ENCODE peak calls at places on chromosomes 6 and 20, in four cellular contexts. A, X, R and N are unnamed samples.

GRCh38 chr6:31573239-31574105 is 1.4 kb downstream of the LTA start:
- DNase-seq in R (no peak), A (no peak), X (no peak), N (no peak)

GRCh38 chr6:161922631-161923119 is 648.8 kb upstream of the AGPAT4 start:
- DNase-seq in X (peak; percentile 77), A (no peak), R (peak; percentile 44), N (peak; percentile 9)

GRCh38 chr20:51586005-51586440 is 43.5 kb upstream of the NFATC2 start:
- DNase-seq in A (no peak), R (no peak), X (no peak), N (no peak)

GRCh38 chr20:33137195-33137594 is 30.8 kb upstream of the BPIFA2 start:
- DNase-seq in A (no peak), X (no peak), R (no peak), N (no peak)

GRCh38 chr20:44324343-44324742 is 12.5 kb upstream of the R3HDML start:
- DNase-seq in X (no peak), R (no peak), A (no peak), N (no peak)

GRCh38 chr6:132228894-132229293 is 172.4 kb downstream of the MOXD1 start:
- DNase-seq in R (no peak), X (no peak), A (no peak), N (no peak)

GRCh38 chr6:53837875-53838806 is 43.3 kb downstream of the LRRC1 start:
- DNase-seq in X (no peak), R (no peak), A (no peak), N (no peak)

GRCh38 chr6:9523462-9523861 is 891.4 kb downstream of the TFAP2A start:
- DNase-seq in X (no peak), R (no peak), A (no peak), N (no peak)

GRCh38 chr6:111087871-111088667 is 766 bp downstream of the SLC16A10 start:
- DNase-seq in X (peak; percentile 44), R (peak; percentile 33), A (peak; percentile 71), N (peak; percentile 9)

GRCh38 chr6:164051427-164051826 is 636.9 kb downstream of the QKI start:
- DNase-seq in X (no peak), R (no peak), A (no peak), N (no peak)

GRCh38 chr6:63352587-63353281 is 33.0 kb upstream of the LGSN start:
- DNase-seq in X (peak; percentile 45), R (peak; percentile 43), A (no peak), N (peak; percentile 10)

GRCh38 chr6:45398075-45398817 is 20.5 kb upstream of the SUPT3H start:
- DNase-seq in A (no peak), X (no peak), R (no peak), N (no peak)

GRCh38 chr6:139060332-139060731 is 31.8 kb downstream of the ABRACL start:
- DNase-seq in R (no peak), A (no peak), X (no peak), N (no peak)

GRCh38 chr20:23147964-23148720 is 62.0 kb upstream of the CD93 start:
- DNase-seq in A (peak; percentile 71), R (peak; percentile 58), X (peak; percentile 54), N (no peak)

GRCh38 chr6:96394727-96395126 is 126.9 kb upstream of the UFL1 start:
- DNase-seq in X (no peak), R (no peak), A (no peak), N (no peak)

GRCh38 chr20:58566981-58567380 is 51.8 kb upstream of the APCDD1L start:
- DNase-seq in X (no peak), R (no peak), A (no peak), N (no peak)

GRCh38 chr6:27332692-27333641 is 20.9 kb upstream of the POM121L2 start:
- DNase-seq in R (no peak), A (no peak), X (no peak), N (peak; percentile 22)

GRCh38 chr20:8223096-8223870 is 91.2 kb downstream of the PLCB1 start:
- DNase-seq in A (no peak), X (no peak), R (no peak), N (no peak)

GRCh38 chr6:10184408-10185187 is 230.3 kb downstream of the TFAP2A start:
- DNase-seq in R (no peak), X (no peak), A (no peak), N (no peak)

GRCh38 chr6:27662770-27663169 is 189.9 kb upstream of the ZNF184 start:
- DNase-seq in R (no peak), A (no peak), X (no peak), N (no peak)

GRCh38 chr6:130900913-130901312 is 73.7 kb downstream of the SMLR1 start:
- DNase-seq in X (no peak), R (no peak), A (no peak), N (no peak)

GRCh38 chr6:7624781-7625710 is 35.0 kb downstream of the SNRNP48 start:
- DNase-seq in R (no peak), X (no peak), A (no peak), N (peak; percentile 35)

GRCh38 chr6:168054663-168055560 is 24.1 kb downstream of the FRMD1 start:
- DNase-seq in R (no peak), A (no peak), X (no peak), N (no peak)

GRCh38 chr6:85676086-85676729 is 33.5 kb upstream of the SYNCRIP start:
- DNase-seq in X (no peak), A (no peak), R (no peak), N (no peak)

GRCh38 chr6:85675030-85675819 is 32.5 kb upstream of the SYNCRIP start:
- DNase-seq in X (no peak), A (no peak), R (no peak), N (no peak)

GRCh38 chr6:85678000-85678601 is 35.4 kb upstream of the SYNCRIP start:
- DNase-seq in A (no peak), R (no peak), X (no peak), N (no peak)

GRCh38 chr6:85678602-85679444 is 36.1 kb upstream of the SYNCRIP start:
- DNase-seq in X (peak; percentile 99), A (peak; percentile 99), R (peak; percentile 97), N (peak; percentile 99)

DNA sequence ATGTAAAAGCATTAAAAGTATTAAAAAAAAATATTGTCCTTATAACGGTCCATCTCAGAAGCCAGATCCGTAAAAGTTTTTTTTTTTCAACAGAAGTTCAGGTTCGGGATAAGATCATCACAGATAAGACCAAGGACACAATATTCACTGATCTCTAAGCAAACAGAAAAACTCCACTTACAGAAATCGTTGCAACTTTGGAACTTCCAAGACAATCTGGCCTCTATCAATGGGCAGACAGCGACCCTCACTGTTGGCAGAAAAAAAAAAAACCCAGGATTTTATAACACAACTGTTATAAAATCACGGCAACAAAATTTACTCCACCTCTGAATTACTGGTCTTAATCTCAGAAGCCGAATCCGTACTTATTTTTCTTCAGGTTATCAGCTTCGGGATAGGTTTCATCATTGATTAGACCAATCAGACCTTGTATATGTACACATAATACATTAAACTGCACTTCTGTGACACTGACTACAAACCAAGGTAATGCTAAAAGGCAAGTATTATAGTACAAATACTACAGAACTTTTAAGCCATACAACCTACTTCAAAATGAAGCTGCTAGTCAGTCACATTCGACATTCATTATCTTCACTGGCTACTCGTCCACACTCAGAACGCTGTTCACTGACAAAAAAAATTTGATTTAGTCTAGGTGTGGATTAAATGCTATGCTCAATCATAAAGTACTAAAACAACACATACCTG is 34.7 kb upstream of the SYNCRIP start:
- DNase-seq in R (no peak), A (no peak), X (no peak), N (no peak)
- TF ChIP-seq CTCF in R (peak; percentile 12), A (peak; percentile 38), X (no peak), N (peak; percentile 47)

DNA sequence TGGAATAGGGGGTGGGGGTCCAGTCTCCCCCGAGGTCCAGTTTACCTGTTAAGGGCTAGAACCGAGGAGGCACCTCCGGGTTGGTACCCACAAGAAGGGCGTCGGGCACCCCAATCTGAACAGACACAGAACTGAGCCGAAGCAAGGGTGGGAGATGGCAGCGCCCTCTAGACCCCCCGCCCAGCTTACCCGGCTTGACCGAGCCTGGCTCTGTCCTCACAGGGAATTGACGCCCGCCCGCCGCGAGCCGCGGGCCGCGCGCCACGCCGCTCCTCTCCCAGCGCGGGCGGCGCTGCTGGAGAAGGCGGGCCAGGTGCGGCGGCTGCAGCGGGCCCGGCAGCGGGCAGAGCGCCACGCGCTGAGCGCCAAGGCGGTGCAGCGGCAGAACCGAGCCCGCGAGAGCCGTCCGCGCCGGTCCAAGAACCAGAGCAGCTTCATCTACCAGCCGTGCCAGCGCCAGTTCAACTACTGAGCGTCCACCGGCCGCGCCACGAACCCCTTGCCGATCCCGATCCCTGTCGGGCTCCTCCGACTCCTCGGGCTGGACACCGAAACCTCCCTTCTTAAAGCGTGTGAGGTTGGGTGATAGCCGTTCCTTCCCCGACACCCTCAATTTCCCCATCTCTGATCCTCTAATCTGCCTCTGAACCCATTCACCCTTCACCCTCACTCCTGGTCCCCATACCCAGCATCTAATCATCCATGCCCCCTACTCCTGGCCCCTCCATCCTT is 5.9 kb downstream of the TP53INP2 start:
- DNase-seq in X (peak; percentile 83), R (peak; percentile 52), A (peak; percentile 92), N (peak; percentile 36)
- TF ChIP-seq CTCF in X (no peak), R (peak; percentile 17), A (peak; percentile 32), N (peak; percentile 56)

DNA sequence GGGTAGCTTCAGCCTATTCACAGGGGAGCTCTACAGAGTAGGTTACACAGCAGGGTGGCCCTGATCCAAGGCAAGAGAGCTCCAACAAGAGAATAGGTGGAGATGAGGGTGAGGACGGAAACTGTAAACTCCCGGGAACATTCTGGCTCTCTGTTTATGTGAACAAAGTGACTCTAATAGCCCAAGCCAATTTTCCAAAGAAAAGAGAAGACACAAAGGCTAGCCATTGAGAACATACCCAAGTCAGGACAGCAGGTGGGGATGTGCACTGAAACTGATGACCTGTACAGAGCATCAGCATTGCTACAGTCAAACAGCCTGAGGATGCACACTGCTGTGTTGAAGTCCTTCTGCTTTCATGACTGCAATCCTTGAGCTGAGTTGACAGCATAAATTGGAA is 136.0 kb upstream of the TOP1 start:
- DNase-seq in A (no peak), X (no peak), R (no peak), N (no peak)
- TF ChIP-seq CTCF in A (no peak), X (no peak), R (no peak), N (no peak)

GRCh38 chr6:154345811-154346210 is 10.8 kb downstream of the IPCEF1 start:
- DNase-seq in X (no peak), R (no peak), A (no peak), N (no peak)

GRCh38 chr6:154341326-154341725 is 15.3 kb downstream of the IPCEF1 start:
- DNase-seq in A (no peak), R (no peak), X (no peak), N (no peak)

GRCh38 chr6:154347981-154348380 is 8.6 kb downstream of the IPCEF1 start:
- DNase-seq in X (no peak), R (peak; percentile 36), A (no peak), N (no peak)

GRCh38 chr6:154341876-154342275 is 14.7 kb downstream of the IPCEF1 start:
- DNase-seq in A (no peak), R (no peak), X (no peak), N (no peak)

DNA sequence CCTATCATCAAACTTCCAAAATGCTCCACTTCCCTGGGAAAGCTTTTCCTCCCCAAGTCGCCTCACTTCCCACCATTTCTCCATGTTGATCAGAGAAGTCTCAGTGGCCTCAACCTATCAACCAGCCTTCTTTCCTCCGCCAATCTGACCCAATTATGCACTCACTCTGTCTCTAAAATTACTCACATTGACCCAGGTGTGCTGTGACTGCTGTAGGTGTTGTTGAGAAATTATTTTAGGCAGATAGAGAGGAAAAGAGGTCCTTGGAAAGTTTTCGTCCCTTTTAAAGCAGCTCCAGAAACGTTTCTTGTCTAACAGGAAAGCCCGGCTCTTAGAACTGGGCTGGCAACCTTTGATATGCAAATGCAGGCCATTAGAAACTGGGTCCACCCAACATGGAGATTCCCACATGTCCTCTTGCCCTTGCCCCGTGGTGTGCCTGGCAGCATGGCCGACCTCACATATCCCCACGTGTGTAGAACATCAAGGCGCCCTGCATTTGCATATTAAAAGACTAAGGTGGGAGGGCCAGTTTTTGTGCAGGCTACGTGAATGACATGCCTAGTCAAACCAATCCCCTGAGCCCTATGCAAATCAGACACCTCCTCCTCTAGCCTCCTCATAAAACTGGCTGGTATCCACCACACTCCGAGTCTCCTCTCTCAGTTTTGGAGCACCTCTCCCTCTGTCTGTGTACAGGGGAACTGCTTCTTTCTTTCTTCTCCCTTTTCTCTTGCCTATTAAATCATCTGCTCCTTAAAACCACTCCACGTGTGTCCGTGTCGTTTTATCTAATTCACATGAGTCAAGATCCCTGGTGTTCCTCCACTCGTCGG is 12.9 kb downstream of the IPCEF1 start:
- DNase-seq in A (peak; percentile 81), R (peak; percentile 76), X (peak; percentile 81), N (no peak)
- TF ChIP-seq CTCF in A (peak; percentile 40), R (no peak), X (peak; percentile 84), N (peak; percentile 60)